ENCODE peak calls at places on chromosomes 1 and 21, in eight cellular contexts. U is CD8-positive, alpha-beta T cell; R is pancreas; P is kidney; W is stomach; O is spleen; A is fibroblast of lung; Y is HepG2. Z is an unnamed sample. For H3K4me1, the result is how much of the 10 kb centered on the place peaks cover.

GRCh38 chr1:168261390-168261789 is 19.3 kb upstream of the TBX19 start:
- DNase-seq in U (no peak), R (no peak), P (no peak), W (no peak), O (no peak), A (peak), Y (no peak), Z (no peak)

GRCh38 chr1:115620950-115621349 is 20.8 kb upstream of the VANGL1 start:
- DNase-seq in U (no peak), R (no peak), P (no peak), W (no peak), O (no peak), A (no peak), Y (no peak), Z (no peak)

GRCh38 chr1:10429868-10430215 is 391 bp upstream of the CENPS start:
- DNase-seq in U (no peak), R (no peak), P (peak), W (no peak), O (no peak), A (peak), Y (no peak), Z (no peak)

GRCh38 chr1:52769346-52770033 is 43.2 kb downstream of the ZYG11B start:
- DNase-seq in U (no peak), R (no peak), P (no peak), W (no peak), O (no peak), A (no peak), Y (no peak), Z (no peak)

GRCh38 chr1:81296584-81296983 is 504.1 kb upstream of the ADGRL2 start:
- DNase-seq in U (no peak), R (no peak), P (no peak), W (no peak), O (no peak), A (peak), Y (no peak), Z (no peak)

GRCh38 chr1:109392788-109393580 is 4.7 kb downstream of the SORT1 start:
- DNase-seq in U (no peak), R (peak), P (peak), W (peak), O (no peak), A (peak), Y (peak), Z (peak)

GRCh38 chr1:224726783-224727182 is 110.7 kb downstream of the CNIH3 start:
- DNase-seq in U (no peak), R (peak), P (no peak), W (no peak), O (no peak), A (peak), Y (no peak), Z (no peak)

GRCh38 chr21:36909901-36910561 is 56.4 kb downstream of the HLCS start:
- DNase-seq in U (no peak), R (no peak), P (no peak), W (no peak), O (no peak), A (peak), Y (peak), Z (no peak)

GRCh38 chr1:181592261-181592859 is 109.0 kb downstream of the CACNA1E start:
- DNase-seq in U (no peak), R (no peak), P (no peak), W (no peak), O (no peak), A (no peak), Y (no peak), Z (no peak)

GRCh38 chr1:212531796-212532195 is 76.8 kb upstream of the ATF3 start:
- DNase-seq in U (no peak), R (no peak), P (no peak), W (no peak), O (no peak), A (no peak), Y (no peak), Z (no peak)

GRCh38 chr21:15520811-15521643 is 208.8 kb upstream of the USP25 start:
- DNase-seq in U (no peak), R (no peak), P (no peak), W (no peak), O (no peak), A (no peak), Y (peak), Z (no peak)

GRCh38 chr1:15152318-15153183 is 996 bp upstream of the TMEM51 start:
- DNase-seq in U (no peak), R (peak), P (peak), W (peak), O (peak), A (peak), Y (peak), Z (peak)

GRCh38 chr1:89149229-89149628 is 23.3 kb upstream of the GBP2 start:
- DNase-seq in U (no peak), R (no peak), P (peak), W (no peak), O (no peak), A (peak), Y (peak), Z (peak)

GRCh38 chr1:215957692-215958091 is 390.6 kb downstream of the KCTD3 start:
- DNase-seq in U (no peak), R (no peak), P (no peak), W (no peak), O (no peak), A (peak), Y (no peak), Z (no peak)

GRCh38 chr1:220887868-220888664 is 8.8 kb downstream of the HLX start:
- DNase-seq in U (no peak), R (no peak), P (peak), W (no peak), O (peak), A (no peak), Y (no peak), Z (no peak)

GRCh38 chr1:166258017-166258416 is 91.2 kb upstream of the FAM78B start:
- DNase-seq in U (no peak), R (no peak), P (peak), W (no peak), O (no peak), A (no peak), Y (peak), Z (no peak)
- H3K4me1 ChIP-seq in U (under half), R (under half), P (under half), W (under half), O (under half), A (under half), Y (under half), Z (under half)

GRCh38 chr1:55446351-55446750 is 231.2 kb upstream of the USP24 start:
- DNase-seq in U (no peak), R (no peak), P (no peak), W (no peak), O (no peak), A (no peak), Y (no peak), Z (no peak)
- H3K4me3 ChIP-seq in U (no peak), R (no peak), P (no peak), W (no peak), O (no peak), A (no peak), Y (no peak), Z (no peak)

GRCh38 chr1:201742476-201742875 is 86.5 kb upstream of the IPO9 start:
- DNase-seq in U (no peak), R (no peak), P (no peak), W (no peak), O (no peak), A (no peak), Y (no peak), Z (no peak)
- H3K4me1 ChIP-seq in U (under half), R (under half), P (under half), W (under half), O (under half), A (under half), Y (under half), Z (half or more)

GRCh38 chr1:75133754-75134655 is at the start of gene LHX8:
- DNase-seq in U (no peak), R (no peak), P (no peak), W (no peak), O (no peak), A (peak), Y (no peak), Z (no peak)
- H3K4me3 ChIP-seq in U (no peak), R (peak), P (peak), W (peak), O (peak), A (peak), Y (no peak), Z (peak)

GRCh38 chr1:154330669-154331068 is 5.3 kb downstream of the ATP8B2 start:
- DNase-seq in U (no peak), R (no peak), P (no peak), W (no peak), O (no peak), A (no peak), Y (no peak), Z (no peak)

GRCh38 chr1:154328318-154329151 is 3.2 kb downstream of the ATP8B2 start:
- DNase-seq in U (peak), R (peak), P (peak), W (peak), O (peak), A (peak), Y (no peak), Z (peak)

GRCh38 chr1:154327466-154328317 is 2.4 kb downstream of the ATP8B2 start:
- DNase-seq in U (no peak), R (no peak), P (no peak), W (peak), O (no peak), A (no peak), Y (no peak), Z (no peak)

GRCh38 chr1:154329152-154329521 is 3.8 kb downstream of the ATP8B2 start:
- DNase-seq in U (no peak), R (no peak), P (no peak), W (no peak), O (no peak), A (no peak), Y (no peak), Z (no peak)

DNA sequence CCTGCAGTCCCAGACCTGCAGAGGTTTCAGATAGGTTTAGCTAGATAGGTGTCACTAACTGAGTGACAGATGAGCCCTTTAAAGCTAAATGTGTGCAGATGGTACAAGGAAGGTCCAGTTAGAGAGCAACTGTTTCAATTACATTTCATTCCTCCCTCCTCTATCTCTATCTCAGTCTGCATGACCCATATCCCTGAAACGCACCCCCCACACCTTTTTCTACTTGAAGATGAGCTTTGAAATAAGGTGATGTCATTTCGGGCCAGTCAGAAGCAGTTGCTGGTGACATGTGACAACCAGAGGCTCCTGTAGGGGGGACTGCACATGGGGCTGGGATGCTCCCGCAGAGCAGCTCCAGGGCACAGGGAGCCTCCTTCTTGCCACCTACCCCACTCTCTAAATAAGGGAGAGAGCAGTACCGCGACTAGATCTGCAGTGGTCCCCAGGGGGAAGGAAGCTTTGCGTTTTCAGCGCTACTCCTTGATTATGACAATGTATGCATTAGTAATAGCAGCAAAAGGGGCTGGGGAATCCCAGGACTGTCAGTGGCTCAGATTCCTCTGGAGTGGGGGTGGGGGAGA is 4.3 kb downstream of the ATP8B2 start:
- DNase-seq in U (no peak), R (no peak), P (no peak), W (no peak), O (no peak), A (no peak), Y (no peak), Z (no peak)
- H3K4me1 ChIP-seq in U (half or more), R (under half), P (under half), W (under half), O (under half), A (under half), Y (under half), Z (half or more)

GRCh38 chr1:174079796-174080195 is 57.6 kb upstream of the RC3H1 start:
- DNase-seq in U (no peak), R (no peak), P (no peak), W (no peak), O (no peak), A (no peak), Y (no peak), Z (no peak)

GRCh38 chr1:174080819-174081218 is 58.7 kb upstream of the RC3H1 start:
- DNase-seq in U (no peak), R (no peak), P (no peak), W (no peak), O (no peak), A (no peak), Y (no peak), Z (no peak)

GRCh38 chr1:174075245-174075692 is 53.1 kb upstream of the RC3H1 start:
- DNase-seq in U (no peak), R (no peak), P (no peak), W (no peak), O (no peak), A (peak), Y (no peak), Z (no peak)

GRCh38 chr1:174074757-174075156 is 52.6 kb upstream of the RC3H1 start:
- DNase-seq in U (no peak), R (no peak), P (no peak), W (no peak), O (no peak), A (peak), Y (no peak), Z (no peak)

DNA sequence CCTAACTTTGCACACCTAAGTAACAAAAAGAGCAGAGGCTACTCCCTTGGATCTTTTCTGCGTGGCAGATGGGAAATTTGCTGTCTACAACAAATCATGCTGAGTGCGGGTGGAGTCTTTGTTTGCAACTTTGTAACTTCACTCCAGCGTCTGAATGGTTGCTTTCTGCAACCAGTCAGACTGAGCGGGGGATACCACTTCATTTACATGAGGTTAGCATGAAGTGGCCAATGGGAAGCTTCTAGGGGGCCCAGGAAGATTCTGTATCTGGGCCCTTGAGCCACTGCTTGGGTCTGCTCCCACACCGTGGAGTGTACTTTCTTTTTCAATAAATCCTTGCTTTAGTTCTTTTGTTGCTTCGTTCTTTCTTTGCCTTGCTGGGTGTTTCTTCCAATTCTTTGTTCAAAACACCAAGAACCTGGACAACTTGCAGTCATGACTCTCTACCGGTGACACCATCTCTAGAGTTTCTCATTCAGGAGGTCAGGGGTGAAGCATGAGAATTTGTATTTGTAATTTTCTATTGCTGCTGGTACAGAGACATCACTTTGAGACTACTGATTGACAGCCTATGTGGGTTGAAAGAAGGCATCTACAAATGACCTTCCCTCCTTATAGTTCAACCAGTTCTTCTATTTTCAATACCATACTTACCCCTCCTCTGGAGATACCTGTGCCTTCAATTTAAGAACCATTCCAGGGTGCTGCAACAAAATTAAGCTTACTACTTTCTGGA is 55.8 kb upstream of the RC3H1 start:
- DNase-seq in U (no peak), R (no peak), P (no peak), W (no peak), O (no peak), A (no peak), Y (no peak), Z (no peak)
- H3K4me3 ChIP-seq in U (no peak), R (no peak), P (peak), W (no peak), O (no peak), A (no peak), Y (peak), Z (no peak)

DNA sequence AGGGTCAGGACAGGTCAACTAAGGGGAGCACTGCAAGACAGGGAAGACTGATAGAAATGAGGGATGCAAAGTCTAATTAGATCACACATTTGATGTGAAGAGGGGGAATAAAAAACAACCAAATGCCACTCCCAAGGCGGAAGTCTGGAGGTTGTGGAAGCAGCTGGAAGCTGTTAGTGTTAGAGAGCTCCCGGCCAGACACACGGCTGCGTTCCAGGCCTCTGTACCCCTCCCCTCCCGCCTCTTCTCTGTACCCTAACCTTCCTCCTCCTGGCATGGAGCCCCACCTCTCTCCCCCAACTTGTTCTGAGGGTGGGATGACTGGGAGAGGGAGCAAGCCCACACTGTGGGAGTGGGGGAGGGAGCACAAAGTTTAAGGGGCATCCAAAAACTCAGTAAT is 67.0 kb downstream of the PLEKHA6 start:
- DNase-seq in U (no peak), R (no peak), P (no peak), W (no peak), O (no peak), A (peak), Y (no peak), Z (no peak)
- H3K4me1 ChIP-seq in U (under half), R (under half), P (under half), W (under half), O (under half), A (under half), Y (half or more), Z (half or more)

GRCh38 chr1:174956086-174956485 is 43.7 kb upstream of the CACYBP start:
- DNase-seq in U (no peak), R (no peak), P (no peak), W (no peak), O (no peak), A (no peak), Y (no peak), Z (no peak)

GRCh38 chr1:174954686-174955669 is 44.8 kb upstream of the CACYBP start:
- DNase-seq in U (no peak), R (no peak), P (no peak), W (no peak), O (no peak), A (peak), Y (no peak), Z (no peak)

GRCh38 chr1:174953657-174954435 is 45.9 kb upstream of the CACYBP start:
- DNase-seq in U (no peak), R (no peak), P (no peak), W (no peak), O (no peak), A (no peak), Y (peak), Z (no peak)

GRCh38 chr1:174949645-174950044 is 50.1 kb upstream of the CACYBP start:
- DNase-seq in U (no peak), R (no peak), P (no peak), W (no peak), O (no peak), A (no peak), Y (no peak), Z (no peak)

GRCh38 chr1:174953170-174953569 is 46.6 kb upstream of the CACYBP start:
- DNase-seq in U (no peak), R (no peak), P (no peak), W (no peak), O (no peak), A (no peak), Y (peak), Z (no peak)
- H3K4me3 ChIP-seq in U (no peak), R (no peak), P (no peak), W (no peak), O (no peak), A (no peak), Y (peak), Z (no peak)

Z was measured in left ventricle myocardium inferior.